ENCODE peak calls at places on chromosomes 3 and 15, in four cellular contexts. One of them, this sample, is unnamed. For H3K4me1 and H3K27me3, the result is how much of the 10 kb centered on the place peaks cover.

GRCh38 chr3:112360574-112360973 is 27.6 kb downstream of the CD200 start:
- DNase-seq in GM23248: peak
- DNase-seq in cardiac muscle cell: peak
- DNase-seq in mesendoderm: no peak
- DNase-seq in this sample: peak

GRCh38 chr3:172550347-172550943 is 27.2 kb upstream of the TNFSF10 start:
- DNase-seq in GM23248: peak
- DNase-seq in cardiac muscle cell: peak
- DNase-seq in mesendoderm: no peak
- DNase-seq in this sample: no peak

GRCh38 chr15:26443321-26443720 is 329.5 kb downstream of the GABRB3 start:
- DNase-seq in GM23248: no peak
- DNase-seq in cardiac muscle cell: no peak
- DNase-seq in mesendoderm: no peak
- DNase-seq in this sample: no peak

GRCh38 chr3:66532160-66532587 is 31.4 kb upstream of the LRIG1 start:
- DNase-seq in GM23248: no peak
- DNase-seq in cardiac muscle cell: no peak
- DNase-seq in mesendoderm: peak
- DNase-seq in this sample: no peak

GRCh38 chr15:53791616-53792015 is 32.2 kb upstream of the WDR72 start:
- DNase-seq in GM23248: no peak
- DNase-seq in cardiac muscle cell: no peak
- DNase-seq in mesendoderm: no peak
- DNase-seq in this sample: no peak

GRCh38 chr3:25532763-25533162 is 104.7 kb downstream of the RARB start:
- DNase-seq in GM23248: no peak
- DNase-seq in cardiac muscle cell: no peak
- DNase-seq in mesendoderm: peak
- DNase-seq in this sample: no peak

GRCh38 chr3:111301238-111301798 is 229.7 kb downstream of the NECTIN3 start:
- DNase-seq in GM23248: peak
- DNase-seq in cardiac muscle cell: no peak
- DNase-seq in mesendoderm: no peak
- DNase-seq in this sample: no peak

GRCh38 chr15:62063851-62064635 is 2.7 kb upstream of the C2CD4A start:
- DNase-seq in GM23248: peak
- DNase-seq in cardiac muscle cell: peak
- DNase-seq in mesendoderm: peak
- DNase-seq in this sample: no peak

GRCh38 chr3:27729748-27730611 is 7.9 kb upstream of the EOMES start:
- DNase-seq in GM23248: peak
- DNase-seq in cardiac muscle cell: peak
- DNase-seq in mesendoderm: peak
- DNase-seq in this sample: no peak

GRCh38 chr3:39432342-39432741 is 25.8 kb downstream of the RPSA start:
- DNase-seq in GM23248: no peak
- DNase-seq in cardiac muscle cell: no peak
- DNase-seq in mesendoderm: no peak
- DNase-seq in this sample: no peak

GRCh38 chr3:110815008-110815583 is 256.5 kb upstream of the NECTIN3 start:
- DNase-seq in GM23248: peak
- DNase-seq in cardiac muscle cell: peak
- DNase-seq in mesendoderm: peak
- DNase-seq in this sample: no peak

GRCh38 chr3:190314741-190315140 is 7.5 kb downstream of the CLDN1 start:
- DNase-seq in GM23248: no peak
- DNase-seq in cardiac muscle cell: no peak
- DNase-seq in mesendoderm: no peak
- DNase-seq in this sample: no peak

GRCh38 chr15:39575180-39575579 is 5.7 kb upstream of the THBS1 start:
- DNase-seq in GM23248: no peak
- DNase-seq in cardiac muscle cell: no peak
- DNase-seq in mesendoderm: no peak
- DNase-seq in this sample: no peak

GRCh38 chr15:74392402-74392876 is 25.0 kb upstream of the CYP11A1 start:
- DNase-seq in GM23248: peak
- DNase-seq in cardiac muscle cell: no peak
- DNase-seq in mesendoderm: no peak
- DNase-seq in this sample: no peak

GRCh38 chr3:115651599-115651998 is 28.3 kb downstream of the GAP43 start:
- DNase-seq in GM23248: no peak
- DNase-seq in cardiac muscle cell: no peak
- DNase-seq in mesendoderm: no peak
- DNase-seq in this sample: no peak
- H3K4me3 ChIP-seq in GM23248: no peak
- H3K4me3 ChIP-seq in cardiac muscle cell: no peak
- H3K4me3 ChIP-seq in mesendoderm: no peak
- H3K4me3 ChIP-seq in this sample: no peak

GRCh38 chr3:127777861-127778711 is 44.2 kb downstream of the MGLL start:
- DNase-seq in GM23248: no peak
- DNase-seq in cardiac muscle cell: no peak
- DNase-seq in mesendoderm: no peak
- DNase-seq in this sample: no peak
- H3K4me1 ChIP-seq in GM23248: half or more
- H3K4me1 ChIP-seq in cardiac muscle cell: under half
- H3K4me1 ChIP-seq in mesendoderm: under half
- H3K4me1 ChIP-seq in this sample: under half

DNA sequence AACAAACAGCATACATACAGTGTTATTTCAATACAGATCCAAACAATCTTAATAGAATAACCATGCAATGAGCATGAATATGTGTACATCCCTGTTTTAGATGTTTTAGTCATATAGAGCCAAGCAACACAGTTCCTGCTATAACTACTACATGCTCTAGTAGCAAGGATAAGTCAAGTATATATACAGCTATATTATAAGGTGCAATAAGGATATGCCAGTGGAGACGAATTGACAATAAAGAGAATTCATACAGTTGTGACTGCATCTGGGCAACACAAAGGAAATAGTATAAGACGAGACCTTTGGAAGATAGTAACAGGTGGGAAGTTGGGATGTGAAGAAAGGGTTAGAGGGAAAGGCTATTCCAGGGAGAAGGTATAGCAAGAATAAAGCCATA is 103.4 kb downstream of the TPRG1 start:
- DNase-seq in GM23248: no peak
- DNase-seq in cardiac muscle cell: no peak
- DNase-seq in mesendoderm: no peak
- DNase-seq in this sample: no peak
- H3K27me3 ChIP-seq in GM23248: under half
- H3K27me3 ChIP-seq in cardiac muscle cell: under half
- H3K27me3 ChIP-seq in mesendoderm: under half
- H3K27me3 ChIP-seq in this sample: under half

GRCh38 chr3:195040773-195041520 is 230.0 kb downstream of the XXYLT1 start:
- DNase-seq in GM23248: no peak
- DNase-seq in cardiac muscle cell: no peak
- DNase-seq in mesendoderm: peak
- DNase-seq in this sample: peak
- H3K4me3 ChIP-seq in GM23248: no peak
- H3K4me3 ChIP-seq in cardiac muscle cell: no peak
- H3K4me3 ChIP-seq in mesendoderm: no peak
- H3K4me3 ChIP-seq in this sample: no peak

GRCh38 chr3:120155108-120155507 is 60.9 kb upstream of the GSK3B start:
- DNase-seq in GM23248: no peak
- DNase-seq in cardiac muscle cell: no peak
- DNase-seq in mesendoderm: no peak
- DNase-seq in this sample: no peak

GRCh38 chr3:120160050-120160449 is 65.8 kb upstream of the GSK3B start:
- DNase-seq in GM23248: peak
- DNase-seq in cardiac muscle cell: peak
- DNase-seq in mesendoderm: peak
- DNase-seq in this sample: peak

GRCh38 chr3:120157113-120157512 is 62.9 kb upstream of the GSK3B start:
- DNase-seq in GM23248: no peak
- DNase-seq in cardiac muscle cell: no peak
- DNase-seq in mesendoderm: no peak
- DNase-seq in this sample: no peak

GRCh38 chr3:120161902-120162301 is 67.7 kb upstream of the GSK3B start:
- DNase-seq in GM23248: no peak
- DNase-seq in cardiac muscle cell: no peak
- DNase-seq in mesendoderm: no peak
- DNase-seq in this sample: no peak

GRCh38 chr3:120157681-120158080 is 63.4 kb upstream of the GSK3B start:
- DNase-seq in GM23248: no peak
- DNase-seq in cardiac muscle cell: no peak
- DNase-seq in mesendoderm: no peak
- DNase-seq in this sample: no peak
- H3K4me1 ChIP-seq in GM23248: under half
- H3K4me1 ChIP-seq in cardiac muscle cell: under half
- H3K4me1 ChIP-seq in mesendoderm: under half
- H3K4me1 ChIP-seq in this sample: under half